ENCODE peak calls at places on chromosomes 13 and 19, in five cellular contexts. V is iris pigment epithelial cell, R is amniotic stem cell, F is HS-5, L is psoas muscle. H is an unnamed sample.
A peak's percentile ranks its signal among the peaks of the same experiment; 100 is the strongest.

GRCh38 chr19:18470153-18470552 is 32.2 kb upstream of the ISYNA1 start:
- DNase-seq in R (no peak), L (no peak), V (no peak), F (no peak), H (no peak)

GRCh38 chr19:40756502-40757110 is 5.6 kb downstream of the SNRPA start:
- DNase-seq in F (no peak), R (no peak), V (no peak), L (no peak), H (no peak)

GRCh38 chr13:30880756-30881155 is 25.3 kb upstream of the MEDAG start:
- DNase-seq in L (no peak), V (peak; percentile 95), F (no peak), R (peak; percentile 55), H (peak; percentile 93)

GRCh38 chr13:26024558-26024957 is 27.3 kb downstream of the SHISA2 start:
- DNase-seq in L (no peak), F (no peak), R (no peak), V (no peak), H (peak; percentile 41)

GRCh38 chr13:29480893-29481525 is 114.5 kb downstream of the SLC7A1 start:
- DNase-seq in F (no peak), L (no peak), V (no peak), R (no peak), H (no peak)

GRCh38 chr13:43128504-43128929 is 105.1 kb downstream of the DNAJC15 start:
- DNase-seq in L (peak; percentile 53), R (no peak), V (no peak), F (no peak), H (no peak)

GRCh38 chr19:36009220-36009619 is 607 bp upstream of the SYNE4 start:
- DNase-seq in F (no peak), V (peak; percentile 73), R (no peak), L (peak; percentile 80), H (peak; percentile 50)

GRCh38 chr19:5001547-5002131 is 32.7 kb downstream of the KDM4B start:
- DNase-seq in R (no peak), V (peak; percentile 73), F (peak; percentile 26), L (no peak), H (peak; percentile 67)

GRCh38 chr19:771332-771785 is 20.4 kb downstream of the MISP start:
- DNase-seq in F (no peak), L (peak; percentile 72), V (peak; percentile 51), R (no peak), H (peak; percentile 35)

GRCh38 chr19:51181913-51182419 is 39.9 kb downstream of the SIGLEC7 start:
- DNase-seq in R (no peak), F (no peak), L (no peak), V (no peak), H (no peak)

H was measured in astrocyte of the spinal cord.